ENCODE peak calls at places on chromosomes 7 and 10, in eight cellular contexts. O is GM23248; H is aorta; T is heart right ventricle; W is ascending aorta; I is effector memory CD4-positive, alpha-beta T cell; R is left ventricle myocardium inferior; Y is right cardiac atrium. Z is an unnamed sample. For H3K9me3, the result is how much of the 10 kb centered on the place peaks cover.

GRCh38 chr10:69856601-69857166 is 55.0 kb downstream of the COL13A1 start:
- DNase-seq in O (no peak), H (no peak), T (no peak), W (no peak), I (no peak), R (no peak), Y (no peak), Z (no peak)

GRCh38 chr10:109978481-109978880 is 29.3 kb upstream of the ADD3 start:
- DNase-seq in O (peak), H (no peak), T (no peak), W (no peak), I (peak), R (no peak), Y (peak), Z (peak)

GRCh38 chr10:12656518-12657142 is 307.3 kb downstream of the CAMK1D start:
- DNase-seq in O (peak), H (no peak), T (no peak), W (no peak), I (no peak), R (no peak), Y (no peak), Z (no peak)

GRCh38 chr10:78255796-78256638 is 222.4 kb downstream of the RPS24 start:
- DNase-seq in O (peak), H (peak), T (no peak), W (peak), I (no peak), R (no peak), Y (no peak), Z (no peak)

GRCh38 chr10:101684782-101685181 is 10.2 kb downstream of the FBXW4 start:
- DNase-seq in O (no peak), H (no peak), T (no peak), W (no peak), I (no peak), R (no peak), Y (no peak), Z (no peak)

GRCh38 chr10:93081296-93081695 is 7.6 kb downstream of the CYP26A1 start:
- DNase-seq in O (no peak), H (no peak), T (no peak), W (peak), I (no peak), R (no peak), Y (no peak), Z (no peak)

GRCh38 chr7:48296976-48297375 is 125.7 kb downstream of the ABCA13 start:
- DNase-seq in O (no peak), H (no peak), T (no peak), W (no peak), I (no peak), R (no peak), Y (no peak), Z (no peak)

GRCh38 chr7:41007351-41007751 is 695.5 kb downstream of the INHBA start:
- DNase-seq in O (no peak), H (no peak), T (no peak), W (no peak), I (no peak), R (no peak), Y (no peak), Z (no peak)

GRCh38 chr7:2980406-2981102 is 63.1 kb downstream of the CARD11 start:
- DNase-seq in O (no peak), H (no peak), T (no peak), W (no peak), I (no peak), R (no peak), Y (no peak), Z (no peak)

GRCh38 chr7:155372782-155373358 is 75.2 kb downstream of the INSIG1 start:
- DNase-seq in O (no peak), H (no peak), T (no peak), W (no peak), I (no peak), R (no peak), Y (no peak), Z (no peak)

GRCh38 chr7:130366561-130366960 is 13.7 kb upstream of the CPA1 start:
- DNase-seq in O (peak), H (no peak), T (no peak), W (peak), I (no peak), R (no peak), Y (no peak), Z (no peak)

GRCh38 chr7:45589915-45590678 is 15.9 kb downstream of the ADCY1 start:
- DNase-seq in O (no peak), H (no peak), T (no peak), W (peak), I (no peak), R (no peak), Y (no peak), Z (no peak)

GRCh38 chr10:104330168-104331117 is 7.8 kb downstream of the ITPRIP start:
- DNase-seq in O (peak), H (no peak), T (no peak), W (peak), I (no peak), R (no peak), Y (peak), Z (no peak)

GRCh38 chr10:95517536-95518454 is 43.4 kb downstream of the SORBS1 start:
- DNase-seq in O (peak), H (no peak), T (no peak), W (no peak), I (no peak), R (no peak), Y (no peak), Z (no peak)

GRCh38 chr7:28988818-28989595 is 30.9 kb upstream of the TRIL start:
- DNase-seq in O (peak), H (no peak), T (peak), W (peak), I (no peak), R (no peak), Y (peak), Z (no peak)

GRCh38 chr7:128863433-128863989 is 855 bp downstream of the ATP6V1F start:
- DNase-seq in O (peak), H (no peak), T (no peak), W (no peak), I (peak), R (no peak), Y (no peak), Z (peak)

GRCh38 chr10:24762161-24762924 is 38.7 kb upstream of the ARHGAP21 start:
- DNase-seq in O (peak), H (no peak), T (no peak), W (no peak), I (no peak), R (no peak), Y (no peak), Z (no peak)

GRCh38 chr10:112584276-112584675 is 137.3 kb downstream of the VTI1A start:
- DNase-seq in O (peak), H (no peak), T (no peak), W (no peak), I (no peak), R (no peak), Y (no peak), Z (no peak)

GRCh38 chr7:113283861-113284260 is 165.5 kb upstream of the SMIM30 start:
- DNase-seq in O (peak), H (no peak), T (no peak), W (no peak), I (no peak), R (no peak), Y (no peak), Z (no peak)

GRCh38 chr10:10677479-10677878 is 340.2 kb upstream of the CELF2 start:
- DNase-seq in O (peak), H (peak), T (peak), W (peak), I (no peak), R (peak), Y (peak), Z (no peak)

GRCh38 chr7:158707610-158708009 is 3.0 kb upstream of the NCAPG2 start:
- DNase-seq in O (peak), H (no peak), T (no peak), W (no peak), I (no peak), R (no peak), Y (no peak), Z (no peak)

GRCh38 chr10:91566142-91566541 is 66.7 kb downstream of the PPP1R3C start:
- DNase-seq in O (no peak), H (no peak), T (no peak), W (no peak), I (no peak), R (no peak), Y (no peak), Z (no peak)

GRCh38 chr7:156994417-156994816 is 16.0 kb downstream of the MNX1 start:
- DNase-seq in O (no peak), H (no peak), T (no peak), W (peak), I (no peak), R (no peak), Y (no peak), Z (no peak)

GRCh38 chr10:77670817-77671443 is 33.3 kb upstream of the KCNMA1 start:
- DNase-seq in O (no peak), H (no peak), T (no peak), W (no peak), I (no peak), R (no peak), Y (no peak), Z (no peak)

GRCh38 chr7:74293577-74293908 is 4.3 kb downstream of the CLIP2 start:
- DNase-seq in O (no peak), H (no peak), T (no peak), W (no peak), I (no peak), R (no peak), Y (no peak), Z (no peak)

GRCh38 chr10:62038609-62039190 is 137.2 kb downstream of the ARID5B start:
- DNase-seq in O (peak), H (peak), T (peak), W (peak), I (peak), R (peak), Y (peak), Z (peak)

GRCh38 chr10:102121739-102122372 is 1.7 kb upstream of the LDB1 start:
- DNase-seq in O (peak), H (no peak), T (no peak), W (peak), I (no peak), R (no peak), Y (no peak), Z (no peak)

GRCh38 chr10:88960854-88961253 is 8.3 kb upstream of the ACTA2 start:
- DNase-seq in O (peak), H (no peak), T (no peak), W (no peak), I (no peak), R (no peak), Y (no peak), Z (no peak)

GRCh38 chr10:122421054-122421625 is 33.3 kb upstream of the ARMS2 start:
- DNase-seq in O (peak), H (no peak), T (no peak), W (no peak), I (no peak), R (no peak), Y (no peak), Z (no peak)

GRCh38 chr10:26453850-26454249 is 15.7 kb downstream of the APBB1IP start:
- DNase-seq in O (no peak), H (no peak), T (no peak), W (no peak), I (no peak), R (no peak), Y (no peak), Z (no peak)

GRCh38 chr10:50506861-50507573 is 116.7 kb downstream of the SGMS1 start:
- DNase-seq in O (no peak), H (no peak), T (peak), W (no peak), I (no peak), R (peak), Y (peak), Z (no peak)

GRCh38 chr10:11057018-11057417 is 39.3 kb downstream of the CELF2 start:
- DNase-seq in O (no peak), H (no peak), T (no peak), W (no peak), I (no peak), R (no peak), Y (peak), Z (no peak)

GRCh38 chr7:45215611-45216062 is 58.0 kb downstream of the RAMP3 start:
- DNase-seq in O (no peak), H (no peak), T (no peak), W (no peak), I (no peak), R (no peak), Y (no peak), Z (no peak)

GRCh38 chr10:122468923-122469781 is 7.8 kb downstream of the HTRA1 start:
- DNase-seq in O (peak), H (no peak), T (no peak), W (peak), I (no peak), R (no peak), Y (no peak), Z (no peak)

GRCh38 chr7:156640949-156641485 is 443 bp downstream of the RNF32 start:
- DNase-seq in O (peak), H (no peak), T (no peak), W (no peak), I (peak), R (no peak), Y (no peak), Z (peak)

GRCh38 chr7:84060760-84061261 is 133.8 kb downstream of the SEMA3A start:
- DNase-seq in O (peak), H (no peak), T (no peak), W (no peak), I (no peak), R (no peak), Y (no peak), Z (no peak)

DNA sequence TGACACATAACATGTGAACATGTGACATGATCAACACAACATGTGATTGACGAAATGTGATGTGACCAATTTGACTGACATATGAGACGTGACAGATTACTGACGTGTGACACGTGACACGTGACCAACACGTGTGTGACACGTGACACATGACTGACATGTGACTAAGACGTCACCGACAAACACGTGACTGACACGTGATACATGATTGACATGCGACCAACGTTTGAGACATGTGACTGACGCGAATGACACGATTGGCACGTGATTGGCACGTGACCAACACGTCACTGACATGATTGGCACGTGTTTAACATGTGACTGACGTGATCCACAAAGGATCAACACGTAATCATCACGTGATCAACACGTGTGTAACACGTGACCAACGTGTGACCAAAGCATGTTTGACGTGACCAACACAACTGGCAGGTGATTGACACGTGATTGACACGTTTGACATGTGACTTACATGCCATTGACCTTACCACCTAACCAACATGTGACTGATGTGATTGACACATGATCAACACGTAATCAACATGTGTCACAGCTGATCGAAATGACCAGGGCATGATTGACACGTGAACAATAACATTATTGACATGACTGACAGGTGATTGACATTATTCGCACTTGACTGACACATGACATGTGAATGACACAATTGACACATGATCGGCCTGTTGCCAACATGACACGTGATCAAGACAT is 23.7 kb downstream of the CRPPA start:
- DNase-seq in O (peak), H (no peak), T (no peak), W (no peak), I (no peak), R (no peak), Y (no peak), Z (no peak)
- H3K9me3 ChIP-seq in O (under half), H (under half), T (half or more), W (under half), I (under half), R (under half), Y (under half), Z (under half)

DNA sequence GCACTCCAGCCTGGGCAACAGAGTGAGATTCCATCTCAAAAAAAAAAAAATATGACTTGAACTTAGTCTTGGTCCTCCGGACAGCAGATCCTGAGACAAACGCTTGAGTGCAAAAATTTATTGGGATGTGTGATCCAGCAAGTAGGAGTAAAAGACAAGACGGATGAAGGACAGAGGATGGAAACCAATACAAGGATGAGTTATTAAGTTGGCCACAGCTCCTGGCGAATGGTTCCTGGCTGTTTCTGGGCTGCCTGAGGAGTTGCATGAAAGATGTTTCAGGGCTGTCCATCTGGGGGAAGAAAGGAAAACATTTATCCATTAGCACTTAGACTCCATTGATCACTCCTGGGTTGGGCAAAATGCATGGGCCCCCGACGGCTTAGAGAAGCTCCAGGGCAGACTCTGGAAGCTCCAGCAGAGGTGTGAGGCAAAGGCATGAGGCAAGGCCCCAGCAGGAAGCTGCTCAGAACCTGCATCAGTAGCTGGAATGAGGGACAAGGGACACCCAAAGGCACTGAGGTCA is 98.3 kb upstream of the ZNF438 start:
- DNase-seq in O (no peak), H (no peak), T (no peak), W (peak), I (no peak), R (no peak), Y (no peak), Z (no peak)
- H3K9me3 ChIP-seq in O (under half), H (under half), T (under half), W (under half), I (under half), R (under half), Y (under half), Z (under half)

GRCh38 chr10:37680716-37681616 is 176.4 kb downstream of the ZNF248 start:
- DNase-seq in O (no peak), H (no peak), T (no peak), W (no peak), I (no peak), R (no peak), Y (peak), Z (no peak)
- H3K9me3 ChIP-seq in O (under half), H (under half), T (under half), W (under half), I (under half), R (under half), Y (under half), Z (under half)

GRCh38 chr7:68943786-68944185 is 654.5 kb upstream of the AUTS2 start:
- DNase-seq in O (no peak), H (no peak), T (no peak), W (no peak), I (no peak), R (no peak), Y (no peak), Z (no peak)
- H3K9me3 ChIP-seq in O (under half), H (under half), T (under half), W (under half), I (under half), R (under half), Y (under half), Z (under half)

GRCh38 chr7:27590421-27590820 is 72.3 kb downstream of the HIBADH start:
- DNase-seq in O (no peak), H (no peak), T (no peak), W (no peak), I (no peak), R (no peak), Y (no peak), Z (no peak)

GRCh38 chr7:27587429-27587828 is 75.3 kb downstream of the HIBADH start:
- DNase-seq in O (no peak), H (no peak), T (no peak), W (no peak), I (no peak), R (no peak), Y (no peak), Z (no peak)

GRCh38 chr7:27593226-27593625 is 69.5 kb downstream of the HIBADH start:
- DNase-seq in O (peak), H (no peak), T (no peak), W (no peak), I (no peak), R (no peak), Y (no peak), Z (no peak)
- H3K9me3 ChIP-seq in O (under half), H (under half), T (under half), W (under half), I (under half), R (under half), Y (under half), Z (under half)

GRCh38 chr7:254337-255037 is 35.5 kb upstream of the FOXL3 start:
- DNase-seq in O (no peak), H (peak), T (no peak), W (no peak), I (no peak), R (no peak), Y (peak), Z (no peak)
- H3K9me3 ChIP-seq in O (under half), H (under half), T (under half), W (under half), I (under half), R (under half), Y (under half), Z (under half)

GRCh38 chr10:37206132-37206531 is 80.7 kb downstream of the ANKRD30A start:
- DNase-seq in O (no peak), H (no peak), T (no peak), W (no peak), I (no peak), R (no peak), Y (no peak), Z (no peak)
- H3K9me3 ChIP-seq in O (under half), H (under half), T (under half), W (under half), I (under half), R (under half), Y (under half), Z (under half)

GRCh38 chr7:302054-302992 is 12.4 kb downstream of the FOXL3 start:
- DNase-seq in O (no peak), H (peak), T (no peak), W (no peak), I (no peak), R (no peak), Y (no peak), Z (no peak)

GRCh38 chr7:305410-306151 is 15.6 kb downstream of the FOXL3 start:
- DNase-seq in O (no peak), H (peak), T (no peak), W (no peak), I (no peak), R (no peak), Y (peak), Z (no peak)

GRCh38 chr7:303425-303824 is 13.5 kb downstream of the FOXL3 start:
- DNase-seq in O (no peak), H (peak), T (no peak), W (no peak), I (no peak), R (no peak), Y (no peak), Z (no peak)

GRCh38 chr7:304574-305409 is 14.8 kb downstream of the FOXL3 start:
- DNase-seq in O (no peak), H (no peak), T (no peak), W (no peak), I (no peak), R (no peak), Y (no peak), Z (no peak)

GRCh38 chr7:303884-304573 is 14.1 kb downstream of the FOXL3 start:
- DNase-seq in O (no peak), H (peak), T (no peak), W (no peak), I (no peak), R (no peak), Y (no peak), Z (no peak)
- H3K9me3 ChIP-seq in O (under half), H (under half), T (under half), W (under half), I (under half), R (under half), Y (under half), Z (under half)

GRCh38 chr7:80869821-80870751 is 48.8 kb downstream of the SEMA3C start:
- DNase-seq in O (no peak), H (no peak), T (no peak), W (no peak), I (no peak), R (no peak), Y (no peak), Z (no peak)

GRCh38 chr7:80873140-80873539 is 45.7 kb downstream of the SEMA3C start:
- DNase-seq in O (no peak), H (no peak), T (no peak), W (no peak), I (no peak), R (no peak), Y (no peak), Z (no peak)

GRCh38 chr7:80869385-80869784 is 49.5 kb downstream of the SEMA3C start:
- DNase-seq in O (no peak), H (no peak), T (no peak), W (no peak), I (no peak), R (no peak), Y (no peak), Z (no peak)

GRCh38 chr7:80875537-80876120 is 43.2 kb downstream of the SEMA3C start:
- DNase-seq in O (no peak), H (no peak), T (no peak), W (no peak), I (no peak), R (no peak), Y (no peak), Z (no peak)

GRCh38 chr7:80870806-80871205 is 48.0 kb downstream of the SEMA3C start:
- DNase-seq in O (no peak), H (no peak), T (no peak), W (no peak), I (no peak), R (no peak), Y (no peak), Z (no peak)
- H3K9me3 ChIP-seq in O (under half), H (under half), T (under half), W (under half), I (under half), R (under half), Y (under half), Z (under half)